ENCODE peak calls at places on chromosomes 7 and 10, in five cellular contexts. F, W, Y, R and N are unnamed samples.

GRCh38 chr10:13659887-13660544 is 73.3 kb downstream of the PRPF18 start:
- DNase-seq in F (no peak), W (no peak), R (peak; percentile 17), Y (peak; percentile 67), N (no peak)

GRCh38 chr10:50622497-50623298 is 1.1 kb downstream of the SGMS1 start:
- DNase-seq in W (no peak), F (no peak), R (no peak), Y (peak; percentile 68), N (no peak)

GRCh38 chr10:78763651-78764395 is 304.9 kb upstream of the ZMIZ1 start:
- DNase-seq in F (no peak), R (no peak), W (no peak), Y (no peak), N (no peak)

GRCh38 chr7:92260248-92260781 is 14.5 kb downstream of the ANKIB1 start:
- DNase-seq in F (no peak), W (no peak), Y (no peak), R (no peak), N (peak; percentile 83)

GRCh38 chr7:84746347-84746746 is 440.5 kb downstream of the SEMA3D start:
- DNase-seq in Y (no peak), F (no peak), R (no peak), W (no peak), N (no peak)

GRCh38 chr10:133453516-133454203 is at the start of gene SCART1:
- DNase-seq in F (no peak), R (no peak), W (no peak), Y (peak; percentile 37), N (no peak)

GRCh38 chr10:6513509-6513908 is 66.6 kb downstream of the PRKCQ start:
- DNase-seq in R (no peak), Y (no peak), W (no peak), F (no peak), N (no peak)

GRCh38 chr7:102874166-102874829 is 38.5 kb upstream of the LRRC17 start:
- DNase-seq in R (peak; percentile 51), W (no peak), Y (no peak), F (peak; percentile 73), N (peak; percentile 65)

GRCh38 chr7:142323706-142324105 is 65.8 kb upstream of the PRSS58 start:
- DNase-seq in F (peak; percentile 13), R (no peak), Y (peak; percentile 73), W (peak; percentile 50), N (peak; percentile 36)

GRCh38 chr7:117796889-117797288 is 76.4 kb downstream of the CTTNBP2 start:
- DNase-seq in W (no peak), F (no peak), Y (no peak), R (no peak), N (no peak)

GRCh38 chr7:78702770-78703169 is 750.7 kb downstream of the MAGI2 start:
- DNase-seq in F (no peak), W (no peak), R (no peak), Y (no peak), N (no peak)

DNA sequence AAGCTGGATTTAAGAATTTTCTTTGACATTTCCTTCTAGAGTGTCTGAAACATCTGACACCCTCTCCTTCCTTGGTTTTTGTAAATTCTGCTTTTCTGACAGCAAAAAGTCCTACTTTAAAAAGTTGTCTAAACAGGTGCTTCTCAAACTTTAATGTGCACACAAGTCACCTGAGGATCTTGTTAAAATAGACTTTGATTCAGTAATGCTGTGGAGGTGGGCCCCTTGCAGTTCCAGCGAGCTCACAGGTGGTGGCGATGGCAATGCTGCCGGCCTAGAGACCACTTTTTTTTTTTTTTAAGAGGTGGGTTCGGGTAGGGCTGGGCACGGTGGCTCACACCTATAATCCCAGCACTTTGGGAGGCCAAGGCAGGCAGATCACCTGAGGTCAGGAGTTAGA is 77.1 kb downstream of the ABCC2 start:
- DNase-seq in W (no peak), Y (peak; percentile 18), F (peak; percentile 52), R (no peak), N (peak; percentile 60)
- TF ChIP-seq ATF3 in W (no peak), Y (no peak), F (no peak), R (no peak), N (no peak)

GRCh38 chr10:124999433-125000365 is 57.8 kb downstream of the ZRANB1 start:
- DNase-seq in W (no peak), F (no peak), R (no peak), Y (no peak), N (no peak)
- H3K4me2 ChIP-seq in W (no peak overlapping the region), F (peak overlapping the region; percentile 43), R (no peak overlapping the region), Y (no peak overlapping the region), N (no peak overlapping the region)

DNA sequence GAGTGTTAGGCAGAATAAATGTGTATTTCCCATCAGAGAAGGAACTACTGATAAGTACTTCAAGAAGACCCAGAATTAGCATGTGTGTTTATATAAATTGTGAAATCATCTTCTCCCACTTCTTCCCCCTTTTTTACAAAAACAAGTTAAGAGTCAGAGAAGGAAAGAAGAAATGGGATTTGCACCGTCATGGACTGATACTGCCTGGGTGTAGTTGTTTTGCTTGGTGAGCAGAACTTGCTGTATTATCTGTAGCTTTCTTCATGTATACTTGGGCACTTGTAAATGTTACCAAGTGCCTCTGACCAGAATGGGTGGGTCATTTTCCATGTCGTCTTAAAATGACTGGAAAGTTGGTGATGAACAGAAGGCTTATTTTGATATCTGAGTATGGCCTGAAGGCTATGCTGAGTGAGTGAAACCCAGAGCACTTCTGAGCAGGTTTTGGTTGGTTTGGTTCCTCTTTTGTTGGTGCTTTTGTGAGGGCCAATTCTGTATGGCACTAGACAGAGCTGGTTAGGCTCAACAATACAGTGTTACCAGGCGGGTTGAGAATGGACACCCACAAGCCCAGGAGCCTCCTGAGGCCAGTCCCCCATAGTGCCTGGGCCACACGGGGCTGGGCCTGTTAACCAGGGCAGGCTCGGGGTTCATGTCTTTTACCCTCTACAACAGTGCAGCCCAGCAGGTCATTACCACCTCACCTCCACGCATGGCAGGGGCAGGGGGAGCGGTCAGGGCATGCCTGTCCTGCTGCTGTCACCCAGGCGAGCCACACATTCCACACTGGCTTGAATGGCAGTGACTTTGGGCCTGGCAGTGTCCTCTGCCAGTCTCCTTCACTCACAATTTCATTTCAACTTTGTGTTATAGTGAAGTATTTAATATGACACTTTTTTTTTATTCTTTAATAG is 115.1 kb downstream of the CCNY start:
- DNase-seq in W (no peak), F (no peak), R (peak; percentile 76), Y (peak; percentile 48), N (no peak)
- TF ChIP-seq JUND in W (no peak), F (no peak), R (no peak), Y (peak; percentile 30), N (no peak)

GRCh38 chr10:94851263-94851662 is 87.2 kb upstream of the CYP2C9 start:
- DNase-seq in Y (no peak), F (no peak), R (no peak), W (no peak), N (no peak)
- TF ChIP-seq ATF3 in Y (no peak), F (no peak), R (no peak), W (no peak), N (no peak)

DNA sequence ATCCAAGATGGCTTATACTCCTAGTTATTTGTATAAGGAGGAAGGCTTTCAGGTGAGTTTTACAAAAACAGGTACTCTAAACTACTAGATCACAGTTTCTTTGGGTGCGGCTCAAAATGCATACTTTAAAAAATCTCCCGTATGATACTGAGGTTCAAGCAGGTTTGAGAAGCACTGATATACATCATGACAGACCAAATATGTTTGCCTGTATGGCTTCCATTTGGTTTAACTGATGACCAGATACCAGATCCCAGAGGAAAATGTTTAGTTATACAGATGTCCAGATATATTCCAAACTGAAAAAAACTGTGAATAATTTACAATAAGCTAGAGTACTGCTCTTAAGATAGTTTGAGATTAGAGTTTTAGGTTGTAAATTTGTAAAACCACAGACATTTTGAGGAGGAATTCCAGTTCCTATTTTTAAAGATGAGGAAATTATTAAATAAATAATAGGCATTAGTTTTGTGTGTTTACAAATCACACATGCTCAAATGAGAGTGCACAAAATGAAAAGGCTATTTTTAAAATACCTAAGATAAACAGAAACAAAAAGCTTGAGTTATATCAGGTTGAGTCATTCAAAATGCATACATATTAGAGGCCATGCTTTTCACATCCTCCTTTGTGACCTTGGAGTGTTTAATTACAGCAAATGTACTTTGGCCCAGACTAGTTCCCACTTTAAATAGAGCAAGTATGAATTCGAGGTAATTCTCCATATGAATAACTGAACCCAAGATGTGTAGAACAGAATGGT is 60.5 kb downstream of the SEMA3C start:
- DNase-seq in Y (no peak), W (no peak), F (peak; percentile 50), R (no peak), N (no peak)
- H3K4me2 ChIP-seq in Y (no peak overlapping the region), W (no peak overlapping the region), F (no peak overlapping the region), R (no peak overlapping the region), N (peak overlapping the region; percentile 3)

GRCh38 chr7:48419401-48419800 is 248.1 kb downstream of the ABCA13 start:
- DNase-seq in F (no peak), Y (no peak), R (no peak), W (no peak), N (no peak)
- TF ChIP-seq JUND in F (no peak), Y (no peak), R (no peak), W (no peak), N (no peak)

GRCh38 chr10:74953214-74953613 is 126.8 kb downstream of the KAT6B start:
- DNase-seq in Y (no peak), F (peak; percentile 40), W (no peak), R (no peak), N (no peak)
- TF ChIP-seq ATF3 in Y (no peak), F (no peak), W (no peak), R (no peak), N (no peak)

DNA sequence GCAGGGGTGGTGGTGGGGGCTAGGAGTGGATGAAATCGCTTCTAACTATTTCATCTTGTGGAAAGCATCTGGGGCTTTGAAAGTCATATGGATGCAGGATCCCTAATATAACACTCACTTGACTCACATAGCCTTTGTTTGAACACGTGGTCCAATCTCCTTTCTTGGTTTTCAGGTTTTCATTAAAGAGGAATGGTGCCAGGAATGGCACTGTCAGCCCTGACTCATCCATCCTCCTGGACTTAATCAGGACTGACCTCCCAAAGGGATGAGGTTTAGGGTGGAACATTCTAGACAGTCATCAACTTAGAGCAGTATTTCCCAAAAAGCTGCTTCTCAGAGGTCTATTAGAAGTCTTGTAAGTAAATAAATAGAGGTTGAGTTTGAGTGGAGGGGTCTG is 162.0 kb upstream of the PLXNA4 start:
- DNase-seq in Y (no peak), F (no peak), R (no peak), W (no peak), N (peak; percentile 6)
- H3K4me2 ChIP-seq in Y (no peak overlapping the region), F (no peak overlapping the region), R (no peak overlapping the region), W (no peak overlapping the region), N (peak overlapping the region; percentile 18)

DNA sequence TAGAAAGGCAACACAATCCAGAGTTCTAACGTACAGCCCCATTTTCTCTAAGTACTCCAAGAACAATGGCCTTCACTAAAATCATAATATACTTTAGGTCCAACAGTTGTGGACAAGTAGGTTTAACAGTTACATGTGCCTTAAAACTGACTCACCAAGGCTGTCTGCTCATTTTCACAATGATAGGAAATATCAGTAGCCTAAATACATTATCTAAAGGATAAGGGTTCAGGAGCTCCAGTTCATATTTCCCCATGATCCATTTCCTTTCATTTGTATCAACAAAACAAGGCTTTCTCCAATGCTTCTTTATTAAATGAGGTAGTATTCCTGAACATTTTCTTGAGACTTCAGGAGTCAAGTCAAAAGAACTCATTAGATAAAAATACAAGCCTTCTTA is 164.0 kb downstream of the SLC25A13 start:
- DNase-seq in Y (no peak), F (no peak), W (no peak), R (no peak), N (no peak)
- TF ChIP-seq JUND in Y (no peak), F (no peak), W (no peak), R (no peak), N (no peak)